ENCODE peak calls at places on chromosome 1, in five cellular contexts. Z is A549, F is colonic mucosa, V is ovary, Q is pancreas. T is an unnamed sample.

GRCh38 chr1:87684786-87685185 is 356.1 kb downstream of the LMO4 start:
- DNase-seq in Z (no peak), V (peak; percentile 25), F (no peak), Q (no peak), T (no peak)

GRCh38 chr1:29707796-29708195 is 471.5 kb downstream of the PTPRU start:
- DNase-seq in V (no peak), Z (no peak), Q (no peak), F (no peak), T (no peak)

GRCh38 chr1:204621391-204621790 is 64.1 kb downstream of the LRRN2 start:
- DNase-seq in Z (no peak), V (no peak), F (no peak), Q (no peak), T (no peak)

GRCh38 chr1:79887059-79887458 is 880.5 kb upstream of the ADGRL4 start:
- DNase-seq in Q (no peak), Z (no peak), V (no peak), F (no peak), T (no peak)

GRCh38 chr1:169924063-169924462 is 30.4 kb upstream of the SCYL3 start:
- DNase-seq in V (no peak), Z (no peak), Q (no peak), F (no peak), T (no peak)

GRCh38 chr1:21586926-21587601 is 77.8 kb downstream of the ALPL start:
- DNase-seq in Q (peak; percentile 44), F (no peak), V (peak; percentile 30), Z (peak; percentile 91), T (peak; percentile 47)

GRCh38 chr1:53442297-53442696 is 16.9 kb upstream of the DMRTB1 start:
- DNase-seq in Z (no peak), Q (no peak), V (no peak), F (no peak), T (no peak)

GRCh38 chr1:170601866-170602265 is 62.1 kb upstream of the PRRX1 start:
- DNase-seq in Q (no peak), V (no peak), Z (no peak), F (no peak), T (no peak)

GRCh38 chr1:172484252-172484651 is 40.4 kb upstream of the PIGC start:
- DNase-seq in V (no peak), Z (no peak), Q (no peak), F (no peak), T (peak; percentile 21)

GRCh38 chr1:171213559-171214454 is 28.7 kb downstream of the FMO2 start:
- DNase-seq in V (no peak), Q (no peak), Z (no peak), F (no peak), T (no peak)

GRCh38 chr1:153245466-153245865 is 14.0 kb upstream of the LORICRIN start:
- DNase-seq in Q (no peak), V (no peak), F (no peak), Z (no peak), T (no peak)

GRCh38 chr1:8097077-8097799 is 71.1 kb upstream of the ERRFI1 start:
- DNase-seq in V (no peak), F (peak; percentile 45), Q (no peak), Z (no peak), T (no peak)

DNA sequence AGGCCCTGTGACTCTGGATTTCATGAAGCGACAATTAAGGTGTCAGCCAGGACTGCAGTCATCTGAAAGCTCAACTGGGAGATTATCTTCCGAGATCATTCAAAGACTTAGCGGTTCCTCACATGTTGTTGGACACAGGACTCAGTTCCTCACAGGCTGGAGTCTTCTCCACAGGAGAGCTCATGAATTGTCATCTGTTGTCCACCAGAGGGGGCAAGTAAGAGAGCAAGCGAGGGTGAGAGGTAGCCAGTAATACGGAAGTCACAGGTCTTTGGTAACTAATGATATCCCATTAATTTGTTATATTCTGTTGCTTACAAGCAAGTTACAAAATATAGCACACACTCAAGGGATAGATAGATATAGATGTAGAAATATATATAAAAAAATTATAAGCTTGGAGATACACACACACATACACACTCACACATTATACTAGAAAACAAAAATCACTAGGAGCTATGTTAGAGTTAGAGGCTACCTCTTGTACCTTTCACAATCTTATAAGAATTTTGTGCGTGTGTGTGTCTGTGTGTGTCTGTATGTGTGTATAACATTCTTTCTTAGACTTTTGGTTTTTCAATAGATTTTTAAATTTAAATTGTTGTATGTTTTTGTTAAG is 1695.3 kb downstream of the BRINP3 start:
- DNase-seq in Z (peak; percentile 34), V (no peak), Q (no peak), F (no peak), T (peak; percentile 51)
- TF ChIP-seq CTCF in Z (peak; percentile 57), V (no peak), Q (peak; percentile 43), F (no peak), T (peak; percentile 57)

GRCh38 chr1:37292789-37293188 is 181.6 kb upstream of the ZC3H12A start:
- DNase-seq in V (no peak), Q (no peak), F (no peak), Z (no peak), T (no peak)
- H3K4me1 ChIP-seq in V (no peaks in the 10 kb centered on the region), Q (no peaks in the 10 kb centered on the region), F (no peaks in the 10 kb centered on the region), Z (no peaks in the 10 kb centered on the region), T (no peaks in the 10 kb centered on the region)

GRCh38 chr1:2020310-2020655 is 1.1 kb downstream of the GABRD start:
- DNase-seq in Z (no peak), F (no peak), Q (no peak), V (no peak), T (no peak)

GRCh38 chr1:2021550-2021949 is 2.4 kb downstream of the GABRD start:
- DNase-seq in Z (no peak), Q (no peak), F (no peak), V (no peak), T (no peak)

GRCh38 chr1:2019162-2019542 is at the start of gene GABRD:
- DNase-seq in Q (no peak), Z (no peak), F (no peak), V (no peak), T (peak; percentile 20)

GRCh38 chr1:2018217-2019161 is 656 bp upstream of the GABRD start:
- DNase-seq in Q (no peak), Z (no peak), F (no peak), V (no peak), T (no peak)

GRCh38 chr1:2019571-2020309 is 595 bp downstream of the GABRD start:
- DNase-seq in F (no peak), Q (no peak), Z (no peak), V (peak; percentile 36), T (no peak)
- H3K4me3 ChIP-seq in F (no peak overlapping the region), Q (peak overlapping the region; percentile 41), Z (peak overlapping the region; percentile 53), V (no peak overlapping the region), T (peak overlapping the region; percentile 18)

GRCh38 chr1:182616130-182617074 is 12.2 kb upstream of the RGS16 start:
- DNase-seq in V (peak; percentile 76), Z (no peak), F (peak; percentile 64), Q (peak; percentile 54), T (no peak)
- TF ChIP-seq CTCF in V (no peak), Z (no peak), F (no peak), Q (no peak), T (no peak)

DNA sequence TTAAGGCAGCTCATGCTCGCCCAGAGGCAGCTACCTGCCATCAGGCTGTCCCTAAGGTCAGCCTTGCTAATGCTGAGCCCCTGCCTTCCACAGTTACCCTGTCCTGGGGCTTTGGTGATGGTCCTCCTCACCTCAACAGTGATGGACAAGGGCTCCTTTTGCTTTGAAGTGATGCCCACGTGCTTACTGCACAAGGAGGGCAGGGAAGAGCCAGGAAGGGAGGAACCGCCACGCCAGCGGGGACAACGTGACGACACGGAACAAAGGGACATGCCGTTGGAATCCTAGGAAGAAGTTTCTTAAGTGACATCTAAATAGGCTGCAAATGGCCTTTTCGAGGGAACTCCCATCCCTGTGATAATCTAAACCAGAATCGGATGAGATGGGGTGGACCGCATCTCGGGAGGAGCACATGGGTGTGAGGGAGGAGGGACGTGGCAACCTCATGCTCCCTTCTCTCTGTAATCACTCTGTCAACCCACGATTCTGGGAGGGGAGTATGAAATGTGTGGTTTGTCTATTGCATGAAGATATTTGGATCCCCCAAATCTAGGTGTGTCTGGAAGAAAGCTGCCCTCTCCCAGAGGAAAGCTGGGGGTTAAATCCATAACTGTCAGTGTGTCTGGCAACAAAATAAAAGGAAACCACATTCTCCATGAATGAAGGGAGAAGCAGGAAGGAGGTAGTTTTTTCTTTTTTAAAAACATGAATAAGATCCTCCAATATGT is 110.9 kb upstream of the IRF2BP2 start:
- DNase-seq in F (no peak), Z (no peak), Q (no peak), V (peak; percentile 43), T (no peak)
- H3K4me1 ChIP-seq in F (peaks cover 45% of the 10 kb centered on the region), Z (peaks cover 50% of the 10 kb centered on the region), Q (peaks cover 79% of the 10 kb centered on the region), V (peaks cover 43% of the 10 kb centered on the region), T (peaks cover 94% of the 10 kb centered on the region)

GRCh38 chr1:27570383-27570755 is 33.6 kb downstream of the AHDC1 start:
- DNase-seq in Q (no peak), V (no peak), F (no peak), Z (no peak), T (no peak)
- H3K4me3 ChIP-seq in Q (no peak overlapping the region), V (no peak overlapping the region), F (no peak overlapping the region), Z (no peak overlapping the region), T (no peak overlapping the region)

GRCh38 chr1:92996131-92996463 is 34.8 kb upstream of the DIPK1A start:
- DNase-seq in V (no peak), F (peak; percentile 35), Z (no peak), Q (no peak), T (no peak)

GRCh38 chr1:92993581-92993980 is 32.3 kb upstream of the DIPK1A start:
- DNase-seq in F (no peak), Q (no peak), V (no peak), Z (no peak), T (no peak)

GRCh38 chr1:92995420-92996130 is 34.3 kb upstream of the DIPK1A start:
- DNase-seq in V (no peak), Z (no peak), F (peak; percentile 59), Q (peak; percentile 21), T (no peak)

GRCh38 chr1:92992877-92993276 is 31.6 kb upstream of the DIPK1A start:
- DNase-seq in Q (no peak), V (no peak), F (no peak), Z (no peak), T (no peak)

GRCh38 chr1:92994105-92994712 is 32.9 kb upstream of the DIPK1A start:
- DNase-seq in Z (peak; percentile 40), V (peak; percentile 39), F (peak; percentile 86), Q (peak; percentile 83), T (peak; percentile 59)
- TF ChIP-seq CTCF in Z (peak; percentile 85), V (peak; percentile 86), F (peak; percentile 86), Q (peak; percentile 86), T (peak; percentile 40)

GRCh38 chr1:25548601-25549000 is 5.2 kb downstream of the LDLRAP1 start:
- DNase-seq in Z (no peak), V (no peak), F (no peak), Q (no peak), T (no peak)
- H3K4me1 ChIP-seq in Z (peaks cover 11% of the 10 kb centered on the region), V (peaks cover 28% of the 10 kb centered on the region), F (peaks cover 27% of the 10 kb centered on the region), Q (peaks cover 39% of the 10 kb centered on the region), T (peaks cover 6% of the 10 kb centered on the region)